ENCODE peak calls at places on chromosomes 11 and 22, in six cellular contexts. X is PC-9; P is PC-3; J is body of pancreas; H is CD8-positive, alpha-beta memory T cell; M is neural progenitor cell. N is an unnamed sample.

GRCh38 chr11:31874631-31875191 is 63.6 kb upstream of the PAX6 start:
- DNase-seq in X (no peak), P (no peak), J (no peak), H (no peak), M (peak; percentile 26), N (no peak)

GRCh38 chr22:28254396-28254795 is 335.3 kb upstream of the PITPNB start:
- DNase-seq in X (no peak), P (no peak), J (no peak), H (no peak), M (no peak), N (no peak)

GRCh38 chr22:46606886-46607285 is 13.3 kb upstream of the GRAMD4 start:
- DNase-seq in X (no peak), P (no peak), J (no peak), H (no peak), M (no peak), N (no peak)

GRCh38 chr11:68827733-68828132 is 14.0 kb downstream of the CPT1A start:
- DNase-seq in X (no peak), P (no peak), J (no peak), H (no peak), M (no peak), N (no peak)

GRCh38 chr11:456533-456932 is 6.5 kb downstream of the PTDSS2 start:
- DNase-seq in X (no peak), P (no peak), J (no peak), H (peak; percentile 24), M (no peak), N (peak; percentile 57)

GRCh38 chr11:2531277-2531986 is 86.6 kb downstream of the KCNQ1 start:
- DNase-seq in X (peak; percentile 71), P (peak; percentile 72), J (peak; percentile 85), H (peak; percentile 61), M (peak; percentile 83), N (peak; percentile 88)

GRCh38 chr11:10674991-10675440 is 18.5 kb downstream of the IRAG1 start:
- DNase-seq in X (no peak), P (no peak), J (no peak), H (no peak), M (no peak), N (peak; percentile 77)

GRCh38 chr22:40036591-40037225 is 42.0 kb downstream of the FAM83F start:
- DNase-seq in X (peak; percentile 73), P (peak; percentile 67), J (peak; percentile 68), H (peak; percentile 18), M (peak; percentile 88), N (no peak)

GRCh38 chr11:11387906-11388305 is 34.9 kb upstream of the CSNK2A3 start:
- DNase-seq in X (no peak), P (no peak), J (no peak), H (no peak), M (no peak), N (no peak)

GRCh38 chr11:94822080-94822479 is 53.9 kb downstream of the AMOTL1 start:
- DNase-seq in X (no peak), P (no peak), J (no peak), H (no peak), M (no peak), N (no peak)

GRCh38 chr22:18973264-18974031 is 37.4 kb upstream of the PRODH start:
- DNase-seq in X (no peak), P (no peak), J (peak; percentile 68), H (no peak), M (peak; percentile 18), N (peak; percentile 56)

GRCh38 chr11:124746621-124747243 is 5.3 kb downstream of the VSIG2 start:
- DNase-seq in X (peak; percentile 84), P (peak; percentile 79), J (peak; percentile 87), H (peak; percentile 71), M (peak; percentile 83), N (peak; percentile 93)

GRCh38 chr11:69209421-69209820 is 53.7 kb downstream of the SMIM38 start:
- DNase-seq in X (no peak), P (no peak), J (no peak), H (no peak), M (no peak), N (no peak)

GRCh38 chr11:63622318-63622717 is 8.1 kb upstream of the PLAAT3 start:
- DNase-seq in X (peak; percentile 67), P (peak; percentile 94), J (peak; percentile 51), H (no peak), M (no peak), N (no peak)

GRCh38 chr11:67524480-67524808 is 1.2 kb upstream of the CABP2 start:
- DNase-seq in X (no peak), P (no peak), J (no peak), H (no peak), M (no peak), N (peak; percentile 52)

GRCh38 chr11:69419662-69420061 is 61.8 kb upstream of the LINC01488 start:
- DNase-seq in X (no peak), P (no peak), J (no peak), H (no peak), M (no peak), N (peak; percentile 66)

GRCh38 chr11:74612877-74613276 is 20.5 kb downstream of the POLD3 start:
- DNase-seq in X (no peak), P (no peak), J (no peak), H (no peak), M (no peak), N (no peak)

GRCh38 chr11:76654310-76654851 is 16.2 kb downstream of the LRRC32 start:
- DNase-seq in X (no peak), P (no peak), J (peak; percentile 29), H (no peak), M (no peak), N (peak; percentile 91)

GRCh38 chr11:28770806-28771205 is 662.6 kb downstream of the METTL15 start:
- DNase-seq in X (no peak), P (no peak), J (no peak), H (no peak), M (no peak), N (no peak)

GRCh38 chr22:23786261-23786710 is 480 bp upstream of the SMARCB1 start:
- DNase-seq in X (no peak), P (no peak), J (no peak), H (no peak), M (no peak), N (no peak)

GRCh38 chr22:49321477-49322055 is 506.1 kb downstream of the BRD1 start:
- DNase-seq in X (no peak), P (no peak), J (no peak), H (no peak), M (no peak), N (peak; percentile 57)

GRCh38 chr11:128508785-128509518 is 78.4 kb downstream of the ETS1 start:
- DNase-seq in X (no peak), P (peak; percentile 83), J (no peak), H (no peak), M (no peak), N (no peak)

GRCh38 chr11:128506384-128506783 is 81.0 kb downstream of the ETS1 start:
- DNase-seq in X (no peak), P (no peak), J (no peak), H (no peak), M (no peak), N (no peak)

GRCh38 chr11:128507936-128508335 is 79.4 kb downstream of the ETS1 start:
- DNase-seq in X (no peak), P (no peak), J (no peak), H (no peak), M (no peak), N (no peak)

GRCh38 chr11:128505449-128506058 is 81.8 kb downstream of the ETS1 start:
- DNase-seq in X (no peak), P (no peak), J (no peak), H (no peak), M (no peak), N (no peak)

GRCh38 chr11:128506999-128507591 is 80.3 kb downstream of the ETS1 start:
- DNase-seq in X (peak; percentile 80), P (peak; percentile 96), J (peak; percentile 82), H (no peak), M (no peak), N (peak; percentile 93)
- H3K4me3 ChIP-seq in X (peak overlapping the region; percentile 46), P (peak overlapping the region; percentile 54), J (no peak overlapping the region), H (peak overlapping the region; percentile 97), M (no peak overlapping the region), N (peak overlapping the region; percentile 28)

DNA sequence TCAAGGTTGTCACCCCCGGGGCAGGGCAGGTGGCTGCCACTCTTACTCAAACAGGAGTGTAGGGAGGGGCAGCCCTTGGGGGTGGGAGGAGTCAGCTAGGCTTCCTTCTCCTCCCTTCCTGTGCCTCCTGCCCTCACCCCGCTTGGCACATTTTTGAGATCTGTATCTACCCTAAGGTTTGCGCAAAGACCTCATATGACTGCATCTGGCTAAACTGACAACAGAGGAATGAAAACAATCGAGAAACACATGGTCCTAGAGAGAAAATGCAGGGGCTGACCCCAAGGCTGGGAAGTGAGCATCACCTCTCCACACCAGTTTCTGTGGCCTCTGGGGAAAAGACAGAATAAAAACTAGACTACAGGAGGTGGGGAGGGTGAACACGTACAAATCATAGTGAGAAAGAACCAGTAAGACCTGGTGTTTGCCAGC is 28.1 kb downstream of the IGSF9B start:
- DNase-seq in X (no peak), P (peak; percentile 43), J (no peak), H (peak; percentile 26), M (no peak), N (no peak)
- H3K4me3 ChIP-seq in X (no peak overlapping the region), P (peak overlapping the region; percentile 57), J (no peak overlapping the region), H (peak overlapping the region; percentile 59), M (no peak overlapping the region), N (no peak overlapping the region)

DNA sequence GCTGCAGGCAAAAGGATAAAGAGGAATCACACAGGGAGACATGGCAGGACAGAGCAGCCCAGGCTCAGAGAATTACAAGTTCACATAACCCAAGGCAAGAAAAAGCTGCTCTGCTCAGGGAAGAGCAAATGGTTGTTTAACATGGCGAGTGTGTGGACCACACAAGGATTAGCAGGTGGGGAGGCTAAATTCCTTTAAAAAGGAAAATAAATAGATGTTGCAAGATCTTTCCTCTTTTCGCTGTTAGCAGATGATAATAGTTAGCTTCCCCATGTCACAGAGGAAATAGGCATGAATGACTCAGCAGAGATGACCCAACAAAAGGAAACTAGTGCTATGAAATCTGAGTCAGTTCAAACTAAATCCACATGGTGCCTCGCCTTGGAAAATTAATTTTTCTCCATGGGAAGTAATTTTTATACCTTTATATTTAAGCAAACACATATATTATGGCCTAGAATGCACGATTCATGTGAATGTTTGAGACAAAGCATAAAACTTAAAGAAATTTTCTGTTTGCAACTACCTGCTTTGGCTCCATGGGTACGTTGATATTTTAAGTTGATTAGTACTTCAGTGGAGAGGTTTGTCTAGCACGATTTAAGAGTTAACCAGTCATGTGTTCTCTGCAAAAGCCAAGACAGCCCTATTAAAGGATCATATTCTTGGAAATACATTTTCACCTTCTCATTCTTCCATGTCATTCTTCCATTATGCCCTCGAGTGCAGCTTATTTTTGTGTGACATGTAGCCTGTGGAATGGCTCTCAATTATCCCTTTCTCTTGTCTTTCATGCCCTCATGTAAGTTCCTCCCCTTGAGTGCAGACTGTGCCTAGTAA is 38.5 kb upstream of the FJX1 start:
- DNase-seq in X (peak; percentile 12), P (peak; percentile 86), J (no peak), H (no peak), M (no peak), N (no peak)
- H3K4me3 ChIP-seq in X (no peak overlapping the region), P (peak overlapping the region; percentile 54), J (no peak overlapping the region), H (no peak overlapping the region), M (no peak overlapping the region), N (no peak overlapping the region)

DNA sequence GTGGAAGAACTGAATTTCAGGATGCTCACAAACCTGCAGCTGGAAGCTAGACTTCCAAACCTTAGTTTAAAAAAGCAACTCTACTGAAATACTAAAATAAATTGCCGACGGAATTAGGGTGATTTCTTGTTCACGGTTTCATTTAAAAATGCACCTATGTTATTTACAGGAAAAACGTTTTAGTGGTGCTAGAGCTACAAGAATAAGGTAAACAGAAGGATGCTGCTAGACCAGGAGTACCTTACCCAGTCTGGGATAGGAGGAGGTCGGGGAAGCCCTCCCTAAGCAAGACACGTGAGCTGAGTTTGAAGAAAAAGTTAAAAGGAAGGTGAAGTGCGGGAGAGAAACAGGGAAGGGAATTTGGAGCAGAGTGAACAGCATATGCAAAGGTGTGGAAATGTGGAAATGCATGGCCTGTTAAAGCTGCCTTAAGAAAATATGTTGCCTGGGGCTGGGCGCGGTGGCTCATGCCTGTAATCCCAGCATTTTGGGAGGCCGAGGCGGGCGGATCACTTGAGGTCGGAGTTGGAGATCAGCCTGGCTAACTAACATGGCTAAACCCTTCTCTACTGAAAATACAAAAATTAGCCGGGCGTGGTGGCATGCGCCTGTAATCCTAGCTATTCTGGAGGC is 1.4 kb upstream of the FTH1 start:
- DNase-seq in X (no peak), P (no peak), J (no peak), H (no peak), M (no peak), N (peak; percentile 28)
- H3K4me3 ChIP-seq in X (peak overlapping the region; percentile 97), P (peak overlapping the region; percentile 95), J (no peak overlapping the region), H (peak overlapping the region; percentile 52), M (peak overlapping the region; percentile 95), N (peak overlapping the region; percentile 87)

N was measured in kidney.